ENCODE peak calls at places on chromosomes 4 and X, in five cellular contexts. N, Q, G, T and C are unnamed samples.
A peak's percentile ranks its signal among the peaks of the same experiment; 100 is the strongest.

GRCh38 chrX:48957827-48958634 is 624 bp upstream of the OTUD5 start:
- DNase-seq in T (peak; percentile 96), Q (peak; percentile 84), G (peak; percentile 98), N (peak; percentile 95), C (peak; percentile 82)

GRCh38 chrX:111585337-111585736 is 73.9 kb downstream of the SERTM2 start:
- DNase-seq in N (no peak), Q (no peak), G (no peak), T (no peak), C (no peak)

GRCh38 chr4:187444061-187444460 is 551.5 kb upstream of the ZFP42 start:
- DNase-seq in G (no peak), N (peak; percentile 45), T (peak; percentile 58), Q (no peak), C (no peak)

GRCh38 chr4:102438873-102439614 is 62.1 kb upstream of the NFKB1 start:
- DNase-seq in T (peak; percentile 83), N (peak; percentile 92), G (no peak), Q (no peak), C (no peak)

GRCh38 chr4:2937146-2937857 is 25.9 kb downstream of the NOP14 start:
- DNase-seq in G (peak; percentile 56), T (peak; percentile 64), N (peak; percentile 98), Q (no peak), C (no peak)

GRCh38 chr4:10458190-10458589 is 964 bp upstream of the ZNF518B start:
- DNase-seq in Q (peak; percentile 13), N (no peak), T (no peak), G (no peak), C (no peak)

GRCh38 chr4:98447648-98448047 is 186.5 kb downstream of the RAP1GDS1 start:
- DNase-seq in Q (no peak), N (peak; percentile 39), G (no peak), T (no peak), C (no peak)

GRCh38 chr4:134906404-134907023 is 704.9 kb upstream of the PABPC4L start:
- DNase-seq in N (no peak), G (no peak), Q (peak; percentile 39), T (no peak), C (no peak)

GRCh38 chr4:186915816-186916215 is 192.2 kb upstream of the FAT1 start:
- DNase-seq in Q (no peak), T (no peak), N (peak; percentile 51), G (no peak), C (no peak)

GRCh38 chr4:2083826-2084160 is 24.7 kb downstream of the NAT8L start:
- DNase-seq in G (peak; percentile 32), Q (no peak), N (no peak), T (no peak), C (no peak)

GRCh38 chrX:67094061-67094460 is 449.8 kb upstream of the AR start:
- DNase-seq in G (no peak), Q (no peak), N (no peak), T (no peak), C (no peak)

GRCh38 chr4:153467154-153467896 is 1.2 kb downstream of the TMEM131L start:
- DNase-seq in G (peak; percentile 83), T (no peak), Q (peak; percentile 30), N (peak; percentile 64), C (peak; percentile 52)

GRCh38 chrX:102712967-102713677 is 874 bp downstream of the GPRASP2 start:
- DNase-seq in N (peak; percentile 40), Q (peak; percentile 33), T (peak; percentile 34), G (peak; percentile 72), C (no peak)

GRCh38 chr4:8182858-8183725 is 16.0 kb upstream of the SH3TC1 start:
- DNase-seq in T (peak; percentile 73), G (no peak), N (peak; percentile 98), Q (no peak), C (no peak)

GRCh38 chr4:94576163-94576562 is 124.4 kb downstream of the PDLIM5 start:
- DNase-seq in T (no peak), Q (no peak), N (no peak), G (no peak), C (no peak)

GRCh38 chr4:183205682-183206081 is 106.6 kb downstream of the WWC2 start:
- DNase-seq in T (no peak), N (no peak), G (no peak), Q (no peak), C (no peak)

GRCh38 chrX:39308126-39308525 is 506.9 kb downstream of the MID1IP1 start:
- DNase-seq in Q (no peak), G (no peak), T (peak; percentile 18), N (no peak), C (no peak)

GRCh38 chrX:150635952-150636351 is 57.2 kb upstream of the MTMR1 start:
- DNase-seq in G (no peak), Q (no peak), N (peak; percentile 80), T (peak; percentile 41), C (no peak)

GRCh38 chr4:22238742-22239141 is 277.1 kb downstream of the ADGRA3 start:
- DNase-seq in Q (no peak), N (no peak), G (no peak), T (no peak), C (no peak)
- TF ChIP-seq CTCF in Q (no peak), N (peak; percentile 56), G (no peak), T (peak; percentile 51), C (peak; percentile 51)

GRCh38 chr4:41512604-41513003 is 25.4 kb upstream of the LIMCH1 start:
- DNase-seq in T (no peak), G (no peak), N (no peak), Q (no peak), C (no peak)

GRCh38 chr4:41507292-41507933 is 30.5 kb upstream of the LIMCH1 start:
- DNase-seq in T (no peak), G (no peak), N (no peak), Q (no peak), C (no peak)

GRCh38 chr4:41512139-41512538 is 25.8 kb upstream of the LIMCH1 start:
- DNase-seq in G (no peak), N (no peak), T (no peak), Q (no peak), C (no peak)

GRCh38 chr4:41510179-41510578 is 27.8 kb upstream of the LIMCH1 start:
- DNase-seq in G (no peak), Q (no peak), T (no peak), N (no peak), C (no peak)

DNA sequence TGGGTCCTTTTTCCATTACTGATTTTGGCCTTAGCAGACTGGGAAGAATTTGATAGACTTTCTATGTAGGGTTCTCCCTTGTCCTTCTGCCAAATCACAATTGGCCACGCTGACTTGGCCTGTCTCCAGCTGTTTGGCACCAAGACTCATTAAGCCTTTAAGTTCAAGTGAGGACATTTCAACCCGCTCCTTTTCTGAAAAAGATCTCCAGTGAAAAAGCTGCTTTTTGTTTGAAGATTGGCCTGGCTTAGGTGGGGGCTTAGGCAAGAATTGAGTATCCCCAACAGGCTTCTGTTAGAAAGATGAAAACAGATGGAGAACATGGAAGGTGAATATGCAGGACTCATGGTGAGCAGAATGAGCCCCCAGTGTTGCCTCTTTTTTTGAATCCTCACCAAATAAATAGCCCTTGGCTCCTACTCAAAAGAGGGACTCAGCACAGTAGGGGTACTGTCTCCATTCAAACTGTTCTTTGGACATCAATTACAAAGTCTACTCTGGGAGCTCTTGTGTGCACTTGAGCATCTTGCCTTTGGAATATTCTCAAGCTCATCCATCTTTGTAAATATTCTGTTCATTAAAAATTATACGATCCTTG is 28.4 kb upstream of the LIMCH1 start:
- DNase-seq in T (no peak), Q (no peak), N (no peak), G (peak; percentile 71), C (no peak)
- TF ChIP-seq CTCF in T (no peak), Q (no peak), N (no peak), G (no peak), C (no peak)

GRCh38 chr4:81408341-81408740 is 63.4 kb downstream of the RASGEF1B start:
- DNase-seq in Q (no peak), G (no peak), N (no peak), T (no peak), C (no peak)

GRCh38 chr4:81405900-81406401 is 65.8 kb downstream of the RASGEF1B start:
- DNase-seq in G (no peak), Q (peak; percentile 54), T (peak; percentile 57), N (peak; percentile 59), C (no peak)

GRCh38 chr4:81407726-81408125 is 64.0 kb downstream of the RASGEF1B start:
- DNase-seq in N (peak; percentile 57), T (no peak), G (no peak), Q (no peak), C (no peak)

GRCh38 chr4:81409836-81410235 is 61.9 kb downstream of the RASGEF1B start:
- DNase-seq in N (no peak), G (no peak), T (no peak), Q (no peak), C (no peak)

DNA sequence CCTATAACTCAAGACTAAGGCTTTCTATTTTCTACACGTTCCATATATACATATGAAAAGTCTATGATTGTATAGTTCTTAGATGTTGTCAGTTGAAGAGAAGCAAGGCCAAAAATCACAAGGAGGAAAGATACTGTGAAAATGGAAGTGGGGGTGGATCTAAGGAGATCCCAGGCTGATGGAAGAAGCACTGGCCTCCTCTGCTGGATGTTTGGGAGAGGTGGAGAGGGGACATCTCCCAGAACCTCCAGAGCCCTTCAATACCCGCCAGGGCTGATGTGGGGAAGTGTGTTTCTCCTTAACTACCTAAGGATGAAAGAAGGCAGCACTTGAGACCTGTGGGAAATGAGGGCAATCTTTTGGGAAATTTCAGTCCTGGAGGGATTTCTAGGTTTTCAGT is 67.4 kb downstream of the RASGEF1B start:
- DNase-seq in N (no peak), T (no peak), G (no peak), Q (no peak), C (no peak)
- TF ChIP-seq CTCF in N (peak; percentile 48), T (peak; percentile 16), G (no peak), Q (no peak), C (peak; percentile 15)

DNA sequence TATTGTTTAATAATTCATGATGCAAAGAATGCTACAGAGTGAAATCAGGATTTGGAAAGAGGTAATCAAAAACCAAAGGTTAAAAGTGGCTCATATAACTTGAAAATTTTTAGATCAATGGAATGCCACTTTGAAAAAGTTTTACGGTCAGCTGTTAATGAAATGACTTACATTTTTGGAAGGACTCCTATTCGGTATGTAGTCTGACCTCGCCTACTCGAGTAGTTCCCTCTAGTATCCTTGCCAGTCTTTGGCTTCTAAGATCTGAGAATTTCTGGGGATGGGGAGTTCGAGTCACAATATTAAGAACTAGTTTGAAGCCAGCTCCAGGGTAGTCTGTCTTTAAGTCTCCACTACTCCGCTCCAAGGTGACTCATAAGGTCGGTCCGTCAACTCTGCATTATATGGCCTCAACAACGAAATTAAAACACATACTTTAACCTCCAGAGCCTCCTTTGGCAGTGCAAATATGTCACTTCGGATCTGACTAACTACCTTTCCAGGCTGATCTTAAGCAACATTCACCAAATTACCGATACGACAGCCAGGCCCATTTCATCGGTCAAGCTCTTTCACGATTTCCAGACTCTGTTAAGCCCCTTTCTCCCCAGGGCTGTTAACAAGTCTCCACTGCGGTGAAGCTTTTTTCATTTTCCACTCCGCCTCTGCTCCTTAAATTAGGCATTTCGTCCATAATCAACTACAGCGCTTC is 718 bp upstream of the NAA15 start:
- DNase-seq in Q (no peak), T (peak; percentile 62), N (peak; percentile 68), G (no peak), C (no peak)
- TF ChIP-seq CTCF in Q (no peak), T (no peak), N (no peak), G (no peak), C (no peak)

DNA sequence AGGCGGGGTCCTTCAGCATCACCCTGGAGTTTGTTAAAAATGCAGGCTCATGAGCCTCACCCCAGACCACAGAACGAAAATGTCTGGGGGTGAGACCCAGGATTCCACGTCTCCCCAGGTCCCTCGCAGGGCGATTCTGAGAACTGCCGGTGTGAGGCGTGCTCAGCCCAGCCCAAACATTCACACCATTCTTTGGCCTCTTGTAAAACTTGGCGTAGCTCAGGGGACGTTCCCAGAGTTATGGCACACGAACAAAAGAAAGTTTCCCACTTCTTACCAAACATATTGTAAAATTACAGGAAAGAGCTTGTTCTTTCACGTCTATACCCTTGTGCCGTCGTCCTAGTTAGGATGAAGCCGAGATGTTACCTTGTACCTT is 12.9 kb downstream of the CD99 start:
- DNase-seq in N (peak; percentile 84), Q (no peak), T (no peak), G (no peak), C (no peak)
- TF ChIP-seq CTCF in N (peak; percentile 39), Q (no peak), T (no peak), G (no peak), C (no peak)